ENCODE peak calls at places on chromosomes 5 and 9, in eight cellular contexts. E, X, P, U, O, H, Z and Y are unnamed samples.

GRCh38 chr5:6704361-6704851 is 8.8 kb upstream of the TENT4A start:
- DNase-seq in E (peak; percentile 71), X (no peak), P (peak; percentile 92), U (peak; percentile 89), O (no peak), H (no peak), Z (peak; percentile 91), Y (no peak)

GRCh38 chr9:91949946-91950664 is at the start of gene ROR2:
- DNase-seq in E (peak; percentile 75), X (peak; percentile 13), P (peak; percentile 63), U (peak; percentile 42), O (peak; percentile 59), H (peak; percentile 30), Z (no peak), Y (peak; percentile 34)

GRCh38 chr5:54361683-54362411 is 51.5 kb upstream of the ARL15 start:
- DNase-seq in E (peak; percentile 37), X (no peak), P (no peak), U (peak; percentile 48), O (no peak), H (no peak), Z (no peak), Y (no peak)

GRCh38 chr5:89071101-89071940 is 188.3 kb upstream of the MEF2C start:
- DNase-seq in E (no peak), X (no peak), P (no peak), U (no peak), O (no peak), H (no peak), Z (no peak), Y (no peak)

GRCh38 chr5:83595217-83595616 is 123.7 kb downstream of the VCAN start:
- DNase-seq in E (no peak), X (no peak), P (no peak), U (no peak), O (no peak), H (no peak), Z (no peak), Y (no peak)

GRCh38 chr5:147935032-147935431 is 28.7 kb upstream of the C5orf46 start:
- DNase-seq in E (peak; percentile 4), X (no peak), P (peak; percentile 62), U (no peak), O (peak; percentile 10), H (no peak), Z (no peak), Y (no peak)

GRCh38 chr9:113484258-113484730 is 20.8 kb downstream of the RGS3 start:
- DNase-seq in E (no peak), X (no peak), P (peak; percentile 28), U (peak; percentile 83), O (no peak), H (no peak), Z (no peak), Y (no peak)

GRCh38 chr9:87395804-87396458 is 101.7 kb upstream of the DAPK1 start:
- DNase-seq in E (no peak), X (no peak), P (no peak), U (no peak), O (peak; percentile 54), H (no peak), Z (no peak), Y (no peak)

GRCh38 chr5:95821110-95822021 is 1.2 kb downstream of the GLRX start:
- DNase-seq in E (no peak), X (no peak), P (no peak), U (no peak), O (no peak), H (no peak), Z (no peak), Y (no peak)

GRCh38 chr9:71096431-71097108 is 24.9 kb downstream of the TRPM3 start:
- DNase-seq in E (no peak), X (no peak), P (no peak), U (no peak), O (no peak), H (no peak), Z (no peak), Y (no peak)

GRCh38 chr5:157828949-157829639 is 29.9 kb downstream of the CLINT1 start:
- DNase-seq in E (peak; percentile 21), X (no peak), P (no peak), U (no peak), O (peak; percentile 13), H (no peak), Z (no peak), Y (no peak)

GRCh38 chr5:149853019-149853648 is 91.5 kb downstream of the PDE6A start:
- DNase-seq in E (peak; percentile 90), X (no peak), P (peak; percentile 77), U (peak; percentile 80), O (peak; percentile 76), H (peak; percentile 12), Z (peak; percentile 95), Y (no peak)

GRCh38 chr9:111961011-111961410 is 64.4 kb downstream of the UGCG start:
- DNase-seq in E (peak; percentile 81), X (no peak), P (peak; percentile 79), U (no peak), O (no peak), H (no peak), Z (no peak), Y (no peak)

GRCh38 chr5:150434502-150434901 is 15.0 kb downstream of the RPS14 start:
- DNase-seq in E (peak; percentile 91), X (no peak), P (peak; percentile 98), U (no peak), O (no peak), H (no peak), Z (no peak), Y (no peak)

GRCh38 chr5:10914741-10915480 is 153.9 kb upstream of the DAP start:
- DNase-seq in E (peak; percentile 48), X (no peak), P (no peak), U (no peak), O (no peak), H (no peak), Z (no peak), Y (no peak)

GRCh38 chr9:92738661-92739081 is 26.0 kb downstream of the BICD2 start:
- DNase-seq in E (no peak), X (no peak), P (no peak), U (no peak), O (no peak), H (no peak), Z (no peak), Y (no peak)

GRCh38 chr9:5052858-5053257 is 67.8 kb downstream of the JAK2 start:
- DNase-seq in E (peak; percentile 72), X (no peak), P (peak; percentile 91), U (no peak), O (no peak), H (no peak), Z (no peak), Y (no peak)

GRCh38 chr9:95910023-95910706 is 34.7 kb downstream of the ERCC6L2 start:
- DNase-seq in E (peak; percentile 22), X (no peak), P (peak; percentile 2), U (no peak), O (no peak), H (no peak), Z (no peak), Y (no peak)

DNA sequence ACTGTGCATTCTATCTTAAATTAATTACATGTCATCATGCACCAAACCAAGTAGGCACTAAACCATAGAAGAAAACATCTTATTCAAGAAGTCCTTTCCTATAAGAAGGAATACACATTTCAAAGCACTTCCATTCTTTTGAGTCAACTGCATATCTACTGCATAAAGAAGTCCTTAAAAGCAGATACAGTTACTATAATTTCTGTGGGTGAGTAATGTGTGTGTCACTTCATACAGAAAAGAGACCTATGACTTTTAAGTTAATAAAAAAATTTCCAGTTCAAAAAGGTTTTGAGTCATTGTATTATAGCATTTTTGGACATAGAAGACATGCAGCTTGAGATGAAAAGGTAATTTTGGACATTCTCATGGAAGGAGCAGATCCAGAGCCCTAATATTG is 125.0 kb downstream of the DTWD2 start:
- DNase-seq in E (peak; percentile 64), X (no peak), P (peak; percentile 61), U (no peak), O (no peak), H (no peak), Z (no peak), Y (no peak)
- H3K4me3 ChIP-seq in E (no peak overlapping the region), X (no peak overlapping the region), P (no peak overlapping the region), U (no peak overlapping the region), O (no peak overlapping the region), H (no peak overlapping the region), Z (no peak overlapping the region), Y (no peak overlapping the region)

DNA sequence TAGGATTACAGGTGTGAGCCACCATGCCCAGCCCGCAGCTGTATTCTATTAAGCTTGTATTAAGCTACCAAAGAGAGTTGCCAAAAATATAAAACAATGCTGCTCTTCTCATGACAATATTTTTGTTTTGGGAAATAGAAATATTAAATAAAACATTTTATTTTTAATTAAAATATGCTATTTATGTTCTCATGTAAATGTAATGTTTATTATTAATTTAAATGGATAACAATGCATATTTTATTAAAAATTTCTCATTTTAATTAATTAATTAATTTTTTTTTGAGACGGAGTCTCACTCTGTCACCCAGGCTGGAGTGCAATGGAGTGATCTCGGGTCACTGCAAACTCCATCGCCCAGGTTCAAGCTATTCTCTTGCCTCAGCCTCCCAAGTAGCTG is 117.5 kb downstream of the ANKRD55 start:
- DNase-seq in E (no peak), X (no peak), P (no peak), U (no peak), O (no peak), H (no peak), Z (no peak), Y (no peak)
- H3K4me3 ChIP-seq in E (no peak overlapping the region), X (no peak overlapping the region), P (no peak overlapping the region), U (no peak overlapping the region), O (no peak overlapping the region), H (no peak overlapping the region), Z (no peak overlapping the region), Y (no peak overlapping the region)

GRCh38 chr5:67015577-67016290 is 180.9 kb downstream of the CD180 start:
- DNase-seq in E (peak; percentile 68), X (no peak), P (peak; percentile 86), U (no peak), O (no peak), H (no peak), Z (no peak), Y (no peak)
- H3K4me3 ChIP-seq in E (no peak overlapping the region), X (no peak overlapping the region), P (peak overlapping the region; percentile 34), U (peak overlapping the region; percentile 48), O (no peak overlapping the region), H (no peak overlapping the region), Z (peak overlapping the region; percentile 49), Y (peak overlapping the region; percentile 39)

DNA sequence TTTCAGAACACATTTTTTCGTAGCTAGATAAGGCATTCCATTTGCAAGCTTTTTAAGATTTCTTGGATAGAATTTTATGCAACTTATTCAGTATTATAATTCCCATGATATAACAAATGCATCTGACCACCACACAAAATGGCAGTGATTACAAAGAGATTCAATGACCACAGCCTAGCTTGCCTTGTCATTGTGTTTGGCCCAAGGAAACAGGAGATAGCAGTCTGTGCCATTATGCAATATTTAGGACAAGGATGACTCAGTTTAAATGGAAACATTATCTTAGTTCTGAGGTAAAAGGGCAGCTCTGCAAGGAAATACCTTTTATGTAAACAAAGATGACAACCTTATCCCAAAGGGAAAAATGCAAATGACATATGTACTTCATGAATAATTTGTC is 89.8 kb downstream of the NUDT12 start:
- DNase-seq in E (peak; percentile 52), X (no peak), P (peak; percentile 59), U (no peak), O (peak; percentile 3), H (no peak), Z (no peak), Y (no peak)
- H3K4me3 ChIP-seq in E (no peak overlapping the region), X (no peak overlapping the region), P (no peak overlapping the region), U (no peak overlapping the region), O (no peak overlapping the region), H (no peak overlapping the region), Z (no peak overlapping the region), Y (no peak overlapping the region)

DNA sequence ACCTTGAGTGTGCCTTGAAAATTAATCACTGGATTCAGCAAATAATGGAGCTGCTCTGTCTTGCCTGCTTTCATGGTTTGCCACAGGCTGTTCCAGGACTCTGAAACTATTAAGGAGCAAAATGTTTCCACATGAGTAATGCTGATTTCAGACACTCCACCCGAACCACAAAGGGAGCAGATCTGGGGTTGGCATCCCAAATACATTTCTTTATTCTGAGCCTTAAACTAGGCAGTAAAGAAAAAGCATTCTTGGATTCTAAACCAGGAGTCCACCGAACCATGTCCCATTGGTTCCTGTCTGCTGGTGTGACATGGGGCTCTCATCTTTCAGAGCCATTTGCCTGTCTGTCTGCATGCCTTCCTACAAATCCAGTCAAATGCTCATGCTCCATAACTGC is 10.1 kb upstream of the C1QTNF3 start:
- DNase-seq in E (peak; percentile 92), X (no peak), P (peak; percentile 78), U (no peak), O (no peak), H (no peak), Z (no peak), Y (no peak)
- H3K4me3 ChIP-seq in E (no peak overlapping the region), X (no peak overlapping the region), P (no peak overlapping the region), U (no peak overlapping the region), O (no peak overlapping the region), H (no peak overlapping the region), Z (no peak overlapping the region), Y (no peak overlapping the region)